ENCODE peak calls at places on chromosomes 2 and 18, in four cellular contexts. B is omental fat pad; J is stimulated activated CD8-positive, alpha-beta memory T cell treated with anti-CD3 and anti-CD28 coated beads, Interleukin-4, amount 100 ng/mL, for 1 hour; P is G401. N is an unnamed sample.

GRCh38 chr2:207770602-207771404 is 1.1 kb upstream of the FZD5 start:
- DNase-seq in P (no peak), B (no peak), J (no peak), N (no peak)

GRCh38 chr18:67854340-67854739 is 337.8 kb upstream of the DSEL start:
- DNase-seq in P (no peak), J (no peak), B (no peak), N (no peak)

GRCh38 chr18:57084331-57085298 is 62.3 kb upstream of the BOD1L2 start:
- DNase-seq in B (no peak), P (no peak), J (no peak), N (no peak)

GRCh38 chr2:118056165-118056534 is 32.1 kb upstream of the INSIG2 start:
- DNase-seq in J (no peak), P (no peak), B (no peak), N (no peak)

GRCh38 chr18:36311026-36311570 is 13.6 kb downstream of the FHOD3 start:
- DNase-seq in J (no peak), B (no peak), P (no peak), N (no peak)

GRCh38 chr2:22143840-22144239 is 1020.1 kb downstream of the TDRD15 start:
- DNase-seq in J (no peak), P (no peak), B (no peak), N (no peak)

GRCh38 chr18:27839141-27839540 is 337.8 kb downstream of the CDH2 start:
- DNase-seq in B (no peak), P (no peak), J (no peak), N (no peak)

GRCh38 chr18:48923746-48924580 is 26.8 kb downstream of the SMAD7 start:
- DNase-seq in P (peak), B (no peak), J (no peak), N (no peak)

GRCh38 chr18:7645756-7646155 is 78.6 kb downstream of the PTPRM start:
- DNase-seq in B (no peak), P (no peak), J (no peak), N (no peak)

GRCh38 chr18:35024965-35025364 is 16.2 kb upstream of the MAPRE2 start:
- DNase-seq in J (no peak), B (no peak), P (no peak), N (no peak)

GRCh38 chr2:97991081-97991856 is 4.5 kb downstream of the TMEM131 start:
- DNase-seq in P (no peak), J (no peak), B (no peak), N (no peak)

GRCh38 chr2:216447293-216447692 is 35.0 kb downstream of the SMARCAL1 start:
- DNase-seq in P (no peak), B (no peak), J (no peak), N (no peak)

GRCh38 chr2:45892757-45893156 is 241.3 kb downstream of the PRKCE start:
- DNase-seq in B (no peak), J (no peak), P (no peak), N (no peak)

GRCh38 chr18:47323158-47323557 is 71.7 kb upstream of the SKOR2 start:
- DNase-seq in P (no peak), J (no peak), B (no peak), N (no peak)

GRCh38 chr2:121207494-121207893 is 77.5 kb downstream of the TFCP2L1 start:
- DNase-seq in P (no peak), J (no peak), B (no peak), N (no peak)

GRCh38 chr2:208280933-208281332 is 14.9 kb downstream of the PIKFYVE start:
- DNase-seq in P (no peak), J (no peak), B (no peak), N (no peak)

GRCh38 chr2:111072220-111072871 is 48.4 kb upstream of the BCL2L11 start:
- DNase-seq in P (no peak), J (no peak), B (no peak), N (no peak)

GRCh38 chr2:185567940-185568339 is 170.7 kb upstream of the FSIP2 start:
- DNase-seq in J (no peak), B (no peak), P (no peak), N (no peak)

GRCh38 chr2:161814008-161814660 is 189.9 kb downstream of the SLC4A10 start:
- DNase-seq in J (no peak), B (no peak), P (no peak), N (no peak)

GRCh38 chr18:68778280-68778875 is 19.5 kb upstream of the CCDC102B start:
- DNase-seq in B (no peak), P (no peak), J (no peak), N (no peak)

N was measured in HuH-7.